ENCODE peak calls at places on chromosomes 1 and 21, in four cellular contexts. A is neural progenitor cell, D is EL, J is cardiac fibroblast. S is an unnamed sample.

GRCh38 chr21:41659791-41660560 is 106.9 kb downstream of the RIPK4 start:
- DNase-seq in D (peak), J (peak), A (no peak), S (no peak)

GRCh38 chr1:6253380-6253779 is 7.5 kb downstream of the GPR153 start:
- DNase-seq in A (no peak), D (no peak), J (no peak), S (no peak)

GRCh38 chr1:163561570-163562295 is 240.0 kb downstream of the NUF2 start:
- DNase-seq in J (peak), A (peak), D (peak), S (no peak)

GRCh38 chr21:36325373-36326010 is 5.5 kb downstream of the MORC3 start:
- DNase-seq in D (peak), J (peak), A (no peak), S (no peak)

GRCh38 chr21:26385721-26386120 is 187.4 kb downstream of the CYYR1 start:
- DNase-seq in D (peak), A (no peak), J (peak), S (no peak)

GRCh38 chr1:2451744-2452582 is 24.1 kb upstream of the PLCH2 start:
- DNase-seq in D (peak), A (no peak), J (peak), S (no peak)

GRCh38 chr1:56099766-56100165 is 479.6 kb downstream of the PLPP3 start:
- DNase-seq in D (no peak), A (no peak), J (no peak), S (no peak)

GRCh38 chr1:90175490-90176157 is 180.7 kb downstream of the ZNF326 start:
- DNase-seq in J (peak), A (no peak), D (no peak), S (no peak)

GRCh38 chr1:187051618-187052232 is 223.0 kb downstream of the PLA2G4A start:
- DNase-seq in A (peak), D (peak), J (peak), S (no peak)

GRCh38 chr1:119621714-119622113 is 26.4 kb downstream of the ZNF697 start:
- DNase-seq in D (no peak), J (no peak), A (no peak), S (no peak)

GRCh38 chr1:59685666-59686065 is 129.1 kb upstream of the HOOK1 start:
- DNase-seq in J (no peak), D (no peak), A (no peak), S (no peak)

GRCh38 chr1:29112705-29113406 is 10.8 kb downstream of the TMEM200B start:
- DNase-seq in A (no peak), D (no peak), J (no peak), S (no peak)

GRCh38 chr1:65065535-65066378 is 82.2 kb upstream of the AK4 start:
- DNase-seq in D (no peak), J (no peak), A (peak), S (no peak)

GRCh38 chr1:46137901-46138300 is 5.5 kb upstream of the PIK3R3 start:
- DNase-seq in D (peak), J (peak), A (no peak), S (no peak)

GRCh38 chr21:38386967-38387366 is 111.3 kb downstream of the ERG start:
- DNase-seq in D (peak), A (no peak), J (peak), S (no peak)

GRCh38 chr1:94783342-94784264 is 36.6 kb upstream of the SLC44A3 start:
- DNase-seq in A (no peak), D (peak), J (peak), S (peak)

GRCh38 chr1:94670273-94670672 is 128.7 kb upstream of the F3 start:
- DNase-seq in J (no peak), D (no peak), A (no peak), S (no peak)

GRCh38 chr1:156053770-156054499 is at the start of gene UBQLN4:
- DNase-seq in D (peak), A (peak), J (peak), S (peak)

GRCh38 chr21:42641311-42642218 is 11.9 kb upstream of the PDE9A start:
- DNase-seq in D (no peak), J (peak), A (no peak), S (no peak)

GRCh38 chr1:20250346-20250989 is 40.2 kb upstream of the VWA5B1 start:
- DNase-seq in A (no peak), D (no peak), J (peak), S (no peak)

GRCh38 chr1:153260980-153261792 is 1.7 kb downstream of the LORICRIN start:
- DNase-seq in J (no peak), A (no peak), D (no peak), S (no peak)

GRCh38 chr1:167544447-167544846 is 9.1 kb downstream of the CREG1 start:
- DNase-seq in A (no peak), J (no peak), D (no peak), S (no peak)

GRCh38 chr1:171585715-171586114 is 36.3 kb upstream of the MYOCOS start:
- DNase-seq in A (no peak), J (no peak), D (no peak), S (no peak)

GRCh38 chr1:233944596-233944995 is 40.1 kb downstream of the SLC35F3 start:
- DNase-seq in A (no peak), J (no peak), D (no peak), S (no peak)

GRCh38 chr1:10928654-10929053 is 83.8 kb upstream of the TARDBP start:
- DNase-seq in J (no peak), D (no peak), A (no peak), S (no peak)

GRCh38 chr1:88188038-88188437 is 496.0 kb upstream of the PKN2 start:
- DNase-seq in A (no peak), D (no peak), J (no peak), S (no peak)

GRCh38 chr1:98496246-98496995 is 165.1 kb upstream of the SNX7 start:
- DNase-seq in D (peak), J (peak), A (no peak), S (no peak)

GRCh38 chr1:58883888-58884482 is 100.1 kb upstream of the JUN start:
- DNase-seq in D (no peak), A (no peak), J (no peak), S (no peak)

GRCh38 chr21:36985761-36986594 is 19.5 kb upstream of the HLCS start:
- DNase-seq in D (no peak), J (no peak), A (no peak), S (no peak)

GRCh38 chr1:21865943-21866628 is 54.0 kb downstream of the LDLRAD2 start:
- DNase-seq in J (no peak), D (no peak), A (peak), S (no peak)

GRCh38 chr21:31222142-31222541 is 121.9 kb downstream of the TIAM1 start:
- DNase-seq in A (no peak), J (peak), D (no peak), S (no peak)

GRCh38 chr1:209890606-209891330 is 47.2 kb upstream of the SYT14 start:
- DNase-seq in D (peak), J (peak), A (no peak), S (no peak)

GRCh38 chr1:41239988-41240610 is 2.0 kb downstream of the SCMH1 start:
- DNase-seq in D (peak), J (peak), A (no peak), S (no peak)

S was measured in lower leg skin.